ENCODE peak calls at places on chromosomes 12 and 14, in five cellular contexts. One of them, this sample, is unnamed.

GRCh38 chr12:112635036-112635435 is 156.5 kb upstream of the RPH3A start:
- DNase-seq in G401: no peak
- DNase-seq in GM10248: no peak
- DNase-seq in dorsolateral prefrontal cortex: no peak
- DNase-seq in endothelial cell: no peak
- DNase-seq in this sample: no peak

GRCh38 chr12:56995930-56996496 is 10.3 kb downstream of the ZBTB39 start:
- DNase-seq in G401: no peak
- DNase-seq in GM10248: no peak
- DNase-seq in dorsolateral prefrontal cortex: no peak
- DNase-seq in endothelial cell: no peak
- DNase-seq in this sample: no peak

GRCh38 chr14:37573355-37573754 is 21.7 kb downstream of the FOXA1 start:
- DNase-seq in G401: no peak
- DNase-seq in GM10248: no peak
- DNase-seq in dorsolateral prefrontal cortex: no peak
- DNase-seq in endothelial cell: no peak
- DNase-seq in this sample: no peak

GRCh38 chr14:97077253-97077653 is 280.1 kb downstream of the VRK1 start:
- DNase-seq in G401: no peak
- DNase-seq in GM10248: no peak
- DNase-seq in dorsolateral prefrontal cortex: peak; percentile 17
- DNase-seq in endothelial cell: no peak
- DNase-seq in this sample: no peak

GRCh38 chr12:27463826-27464554 is 17.5 kb downstream of the SMCO2 start:
- DNase-seq in G401: no peak
- DNase-seq in GM10248: no peak
- DNase-seq in dorsolateral prefrontal cortex: no peak
- DNase-seq in endothelial cell: no peak
- DNase-seq in this sample: peak; percentile 68

GRCh38 chr12:58584885-58585284 is 335.4 kb downstream of the LRIG3 start:
- DNase-seq in G401: no peak
- DNase-seq in GM10248: no peak
- DNase-seq in dorsolateral prefrontal cortex: no peak
- DNase-seq in endothelial cell: no peak
- DNase-seq in this sample: no peak

GRCh38 chr14:94051115-94051514 is 25.0 kb downstream of the OTUB2 start:
- DNase-seq in G401: peak; percentile 58
- DNase-seq in GM10248: no peak
- DNase-seq in dorsolateral prefrontal cortex: peak; percentile 76
- DNase-seq in endothelial cell: peak; percentile 30
- DNase-seq in this sample: peak; percentile 34

GRCh38 chr12:132191715-132192553 is 47.7 kb downstream of the NOC4L start:
- DNase-seq in G401: no peak
- DNase-seq in GM10248: no peak
- DNase-seq in dorsolateral prefrontal cortex: no peak
- DNase-seq in endothelial cell: no peak
- DNase-seq in this sample: no peak

GRCh38 chr14:95424533-95424932 is 91.9 kb downstream of the SYNE3 start:
- DNase-seq in G401: no peak
- DNase-seq in GM10248: no peak
- DNase-seq in dorsolateral prefrontal cortex: no peak
- DNase-seq in endothelial cell: no peak
- DNase-seq in this sample: no peak

GRCh38 chr12:123401753-123402683 is 18.1 kb downstream of the KMT5A start:
- DNase-seq in G401: peak; percentile 28
- DNase-seq in GM10248: no peak
- DNase-seq in dorsolateral prefrontal cortex: no peak
- DNase-seq in endothelial cell: no peak
- DNase-seq in this sample: no peak

This sample was measured in AG20443.